ENCODE peak calls at places on chromosomes 16 and 17, in six cellular contexts. I is mucosa of descending colon, U is endodermal cell, S is sigmoid colon, C is fibroblast of mammary gland, M is fibroblast of the aortic adventitia. Y is an unnamed sample.

GRCh38 chr16:3637371-3637923 is 17.0 kb upstream of the DNASE1 start:
- DNase-seq in C (no peak), I (peak; percentile 47), M (no peak), U (peak; percentile 65), S (peak; percentile 28), Y (no peak)

GRCh38 chr17:69468211-69468610 is 53.7 kb downstream of the MAP2K6 start:
- DNase-seq in S (no peak), M (no peak), C (no peak), I (no peak), U (peak; percentile 32), Y (no peak)

GRCh38 chr16:77191259-77191969 is 424 bp downstream of the MON1B start:
- DNase-seq in M (peak; percentile 17), S (peak; percentile 75), I (peak; percentile 62), C (peak; percentile 17), U (no peak), Y (no peak)

GRCh38 chr16:87314990-87315420 is 2.2 kb downstream of the C16orf95 start:
- DNase-seq in M (no peak), U (no peak), S (peak; percentile 63), C (no peak), I (no peak), Y (no peak)

GRCh38 chr16:69064164-69064563 is 41.3 kb upstream of the HAS3 start:
- DNase-seq in S (no peak), U (no peak), M (no peak), I (no peak), C (no peak), Y (no peak)

GRCh38 chr17:57911021-57911420 is 44.2 kb downstream of the CUEDC1 start:
- DNase-seq in U (no peak), M (no peak), C (no peak), I (no peak), S (no peak), Y (no peak)

GRCh38 chr17:44144966-44145739 is 3.4 kb downstream of the HROB start:
- DNase-seq in U (peak; percentile 62), C (no peak), I (no peak), M (peak; percentile 61), S (no peak), Y (no peak)

GRCh38 chr16:47523342-47524006 is 62.3 kb downstream of the PHKB start:
- DNase-seq in S (no peak), C (no peak), U (no peak), M (no peak), I (no peak), Y (peak; percentile 4)

GRCh38 chr16:58098207-58099096 is 30.7 kb downstream of the CFAP20 start:
- DNase-seq in U (no peak), M (peak; percentile 26), C (peak; percentile 34), I (no peak), S (peak; percentile 54), Y (no peak)

GRCh38 chr17:31919802-31920525 is 16.8 kb upstream of the SUZ12 start:
- DNase-seq in M (peak; percentile 74), C (peak; percentile 41), S (no peak), I (no peak), U (no peak), Y (no peak)

GRCh38 chr17:81018044-81018802 is 16.7 kb upstream of the BAIAP2 start:
- DNase-seq in S (peak; percentile 74), I (peak; percentile 63), C (peak; percentile 21), M (peak; percentile 29), U (no peak), Y (no peak)

GRCh38 chr17:52476638-52477313 is 318.3 kb upstream of the CA10 start:
- DNase-seq in C (no peak), U (no peak), I (no peak), S (no peak), M (no peak), Y (no peak)

GRCh38 chr16:66902648-66903543 is 15.8 kb downstream of the CDH16 start:
- DNase-seq in S (no peak), C (no peak), M (no peak), U (no peak), I (peak; percentile 22), Y (no peak)

GRCh38 chr17:58702045-58702476 is 9.7 kb downstream of the RAD51C start:
- DNase-seq in C (no peak), U (peak; percentile 7), M (no peak), I (no peak), S (no peak), Y (no peak)

GRCh38 chr17:63116228-63116627 is 150.2 kb downstream of the TANC2 start:
- DNase-seq in M (no peak), C (no peak), U (peak; percentile 61), S (no peak), I (no peak), Y (no peak)

DNA sequence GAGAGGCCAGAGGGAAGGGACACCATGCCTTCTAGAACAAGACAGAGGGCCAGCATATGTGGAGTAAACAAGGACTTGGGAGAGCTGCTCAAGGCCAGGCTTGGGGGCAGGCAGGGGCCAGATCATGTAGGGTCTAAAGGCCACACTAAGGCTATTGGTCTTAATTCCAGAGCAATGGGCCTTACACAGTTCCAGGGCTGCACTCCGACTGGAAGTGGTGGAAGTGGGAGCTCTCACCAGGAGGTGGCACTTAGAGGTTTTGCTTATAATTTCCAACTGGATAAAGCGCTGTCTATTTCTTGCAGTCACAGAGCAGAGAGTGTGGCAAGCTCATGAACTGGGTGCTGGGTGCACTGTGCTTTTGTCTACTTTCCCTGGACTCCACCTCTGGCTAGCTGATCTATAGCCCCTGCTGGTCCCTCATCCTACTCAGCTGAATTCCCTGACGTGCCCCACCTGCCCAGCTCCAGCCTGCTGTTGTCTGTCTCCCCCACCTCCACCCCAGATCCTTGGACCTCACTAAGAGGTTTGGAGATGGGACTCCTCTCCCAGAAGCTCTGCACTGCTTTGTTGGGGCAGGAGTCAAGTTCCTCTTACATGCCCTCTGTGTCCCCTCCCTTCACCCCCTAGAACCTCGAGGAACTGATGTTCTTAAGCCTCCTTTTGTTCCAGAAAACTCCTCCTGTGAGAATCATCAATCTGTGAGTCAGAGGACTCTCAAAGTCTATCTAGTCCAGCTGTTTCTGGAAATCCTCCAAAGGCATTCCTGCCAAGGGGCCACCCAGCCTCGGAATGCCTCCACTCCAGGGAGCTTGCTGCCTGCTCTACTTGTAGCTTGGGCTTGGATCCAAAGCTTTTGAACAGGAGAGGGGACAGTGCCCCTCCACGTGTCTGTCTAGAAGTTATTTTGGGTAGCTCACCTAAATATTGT is 48.1 kb upstream of the KSR1 start:
- DNase-seq in M (peak; percentile 85), S (no peak), I (no peak), U (peak; percentile 70), C (peak; percentile 79), Y (peak; percentile 28)
- TF ChIP-seq CTCF in M (no peak), S (no peak), I (no peak), U (no peak), C (no peak), Y (no peak)

DNA sequence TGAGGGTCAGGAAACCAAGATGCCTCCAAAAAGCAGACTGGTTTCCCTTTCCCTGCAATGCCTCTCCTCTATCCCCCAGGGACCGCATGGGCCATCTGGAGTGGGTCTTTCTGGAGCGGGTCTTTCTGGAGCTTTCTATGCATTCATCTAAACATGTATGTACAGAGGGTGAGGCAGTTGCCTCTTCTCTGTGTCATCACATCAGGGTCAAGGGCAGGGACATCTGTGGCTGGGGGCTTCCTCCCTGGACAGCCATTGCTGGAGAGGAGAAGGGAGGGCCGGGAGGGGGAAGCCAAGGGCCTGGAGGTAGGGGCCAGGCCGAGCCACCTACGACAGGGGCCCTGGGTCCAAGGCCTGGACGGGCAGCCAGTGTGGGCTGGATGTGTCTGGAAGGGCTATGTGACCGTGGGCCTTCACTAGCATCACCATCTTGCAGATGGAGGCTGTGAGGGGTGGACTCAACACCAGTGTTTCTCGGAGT is 840 bp downstream of the ADCY7 start:
- DNase-seq in M (no peak), I (peak; percentile 39), S (peak; percentile 59), C (no peak), U (peak; percentile 31), Y (no peak)
- H3K4me3 ChIP-seq in M (peak overlapping the region; percentile 69), I (no peak overlapping the region), S (peak overlapping the region; percentile 38), C (peak overlapping the region; percentile 60), U (no peak overlapping the region), Y (no peak overlapping the region)

GRCh38 chr17:42027961-42028790 is 8.3 kb downstream of the NKIRAS2 start:
- DNase-seq in C (no peak), S (no peak), M (no peak), I (no peak), U (peak; percentile 94), Y (no peak)
- TF ChIP-seq CTCF in C (peak; percentile 13), S (no peak), M (no peak), I (no peak), U (peak; percentile 80), Y (peak; percentile 2)

DNA sequence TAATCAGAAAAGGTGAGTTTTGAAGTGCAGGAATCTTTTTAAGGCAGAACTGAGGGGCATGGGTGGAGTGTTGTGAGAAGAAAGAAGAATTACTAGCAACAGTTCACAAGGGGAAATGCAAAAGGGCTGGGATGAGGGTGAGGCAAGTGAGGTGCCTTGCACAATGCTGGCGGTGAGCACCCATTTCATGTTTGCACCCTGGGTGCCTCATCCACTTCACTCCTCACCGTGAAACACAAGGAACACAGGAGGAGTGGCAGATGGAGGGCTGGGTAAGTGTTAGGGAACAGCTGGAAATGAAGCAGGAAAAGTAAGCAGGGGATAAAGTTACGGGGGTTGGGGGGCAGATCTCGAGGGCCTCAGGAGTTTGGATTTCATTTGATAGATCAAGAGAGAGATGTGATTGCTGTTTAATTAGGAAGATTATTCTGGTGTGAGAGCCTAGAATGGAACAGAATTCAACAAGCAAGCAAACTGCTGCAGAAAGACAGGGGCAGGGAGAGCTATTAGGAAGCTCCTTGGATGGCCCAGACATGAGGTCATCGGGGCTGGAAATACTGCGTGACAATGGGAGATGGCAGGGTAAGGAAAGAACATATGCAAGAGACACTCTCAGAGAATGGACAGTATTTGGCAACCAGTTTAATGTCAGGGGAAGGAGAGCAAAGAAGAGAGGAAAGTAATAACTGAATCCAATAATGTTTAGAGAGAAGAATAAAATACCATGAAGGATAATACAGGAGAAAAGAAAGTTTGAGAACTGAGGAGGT is 8.3 kb upstream of the HEATR6 start:
- DNase-seq in M (peak; percentile 71), I (no peak), U (no peak), C (peak; percentile 59), S (no peak), Y (no peak)
- H3K4me3 ChIP-seq in M (peak overlapping the region; percentile 61), I (no peak overlapping the region), U (no peak overlapping the region), C (no peak overlapping the region), S (no peak overlapping the region), Y (no peak overlapping the region)

DNA sequence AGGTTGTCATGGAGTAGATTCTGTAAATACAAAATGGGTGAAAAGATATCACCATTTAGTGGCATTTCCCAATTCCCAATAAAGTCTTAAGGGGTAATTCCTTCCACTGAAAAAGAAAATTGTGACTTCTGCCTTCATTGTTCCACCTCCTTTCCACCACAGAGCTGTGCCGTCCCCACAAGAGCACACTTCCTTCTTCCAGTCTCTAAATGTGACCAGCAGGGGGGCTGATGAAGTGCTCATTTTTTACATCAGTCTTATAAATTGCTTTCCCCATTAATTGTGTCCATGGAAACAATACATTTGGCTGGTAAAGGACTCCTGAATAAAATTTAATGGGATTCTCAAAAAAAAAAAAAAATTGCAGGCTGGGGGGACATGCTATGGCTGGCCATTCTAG is 260.8 kb upstream of the PSMD7 start:
- DNase-seq in U (peak; percentile 64), C (peak; percentile 4), I (no peak), M (no peak), S (no peak), Y (no peak)
- TF ChIP-seq CTCF in U (peak; percentile 70), C (peak; percentile 14), I (no peak), M (no peak), S (no peak), Y (peak; percentile 22)

Y was measured in kidney epithelial cell.